ENCODE peak calls at places on chromosomes 3 and 15, in ten cellular contexts. One of them, this sample, is unnamed.

GRCh38 chr3:124315215-124316033 is 323.5 kb upstream of the ROPN1 start:
- DNase-seq in ACHN: peak; percentile 80
- DNase-seq in left ventricle myocardium inferior: no peak
- DNase-seq in Right ventricle myocardium superior: no peak
- DNase-seq in NCI-H69: no peak
- DNase-seq in IMR-90: peak; percentile 62
- DNase-seq in ELF-1: no peak
- DNase-seq in stimulated activated CD8-positive, alpha-beta memory T cell treated with anti-CD3 and anti-CD28 coated beads, Interleukin-4, amount 100 ng/mL, for 1 hour: no peak
- DNase-seq in activated gamma-delta T cell treated with anti-CD3 and anti-CD28 coated beads, Interleukin-2, amount 50 U/mL, for 16 hours: no peak
- DNase-seq in putamen: no peak
- DNase-seq in this sample: no peak

GRCh38 chr3:113110263-113110662 is 101.1 kb upstream of the BOC start:
- DNase-seq in ACHN: no peak
- DNase-seq in left ventricle myocardium inferior: no peak
- DNase-seq in Right ventricle myocardium superior: no peak
- DNase-seq in NCI-H69: peak; percentile 3
- DNase-seq in IMR-90: no peak
- DNase-seq in ELF-1: no peak
- DNase-seq in stimulated activated CD8-positive, alpha-beta memory T cell treated with anti-CD3 and anti-CD28 coated beads, Interleukin-4, amount 100 ng/mL, for 1 hour: no peak
- DNase-seq in activated gamma-delta T cell treated with anti-CD3 and anti-CD28 coated beads, Interleukin-2, amount 50 U/mL, for 16 hours: no peak
- DNase-seq in putamen: no peak
- DNase-seq in this sample: no peak

GRCh38 chr3:27428446-27428845 is 55.7 kb downstream of the SLC4A7 start:
- DNase-seq in ACHN: no peak
- DNase-seq in left ventricle myocardium inferior: no peak
- DNase-seq in Right ventricle myocardium superior: no peak
- DNase-seq in NCI-H69: no peak
- DNase-seq in IMR-90: peak; percentile 17
- DNase-seq in ELF-1: no peak
- DNase-seq in stimulated activated CD8-positive, alpha-beta memory T cell treated with anti-CD3 and anti-CD28 coated beads, Interleukin-4, amount 100 ng/mL, for 1 hour: no peak
- DNase-seq in activated gamma-delta T cell treated with anti-CD3 and anti-CD28 coated beads, Interleukin-2, amount 50 U/mL, for 16 hours: no peak
- DNase-seq in putamen: no peak
- DNase-seq in this sample: no peak

GRCh38 chr3:129336093-129336706 is 57.5 kb downstream of the HMCES start:
- DNase-seq in ACHN: no peak
- DNase-seq in left ventricle myocardium inferior: no peak
- DNase-seq in Right ventricle myocardium superior: no peak
- DNase-seq in NCI-H69: peak; percentile 36
- DNase-seq in IMR-90: no peak
- DNase-seq in ELF-1: no peak
- DNase-seq in stimulated activated CD8-positive, alpha-beta memory T cell treated with anti-CD3 and anti-CD28 coated beads, Interleukin-4, amount 100 ng/mL, for 1 hour: no peak
- DNase-seq in activated gamma-delta T cell treated with anti-CD3 and anti-CD28 coated beads, Interleukin-2, amount 50 U/mL, for 16 hours: no peak
- DNase-seq in putamen: no peak
- DNase-seq in this sample: no peak

GRCh38 chr3:102174312-102174712 is 260.5 kb upstream of the ZPLD1 start:
- DNase-seq in ACHN: peak; percentile 73
- DNase-seq in left ventricle myocardium inferior: no peak
- DNase-seq in Right ventricle myocardium superior: no peak
- DNase-seq in NCI-H69: no peak
- DNase-seq in IMR-90: peak; percentile 83
- DNase-seq in ELF-1: no peak
- DNase-seq in stimulated activated CD8-positive, alpha-beta memory T cell treated with anti-CD3 and anti-CD28 coated beads, Interleukin-4, amount 100 ng/mL, for 1 hour: no peak
- DNase-seq in activated gamma-delta T cell treated with anti-CD3 and anti-CD28 coated beads, Interleukin-2, amount 50 U/mL, for 16 hours: no peak
- DNase-seq in putamen: no peak
- DNase-seq in this sample: no peak

GRCh38 chr3:193357291-193357690 is 21.3 kb downstream of the ATP13A5 start:
- DNase-seq in ACHN: no peak
- DNase-seq in left ventricle myocardium inferior: no peak
- DNase-seq in Right ventricle myocardium superior: no peak
- DNase-seq in NCI-H69: no peak
- DNase-seq in IMR-90: no peak
- DNase-seq in ELF-1: no peak
- DNase-seq in stimulated activated CD8-positive, alpha-beta memory T cell treated with anti-CD3 and anti-CD28 coated beads, Interleukin-4, amount 100 ng/mL, for 1 hour: no peak
- DNase-seq in activated gamma-delta T cell treated with anti-CD3 and anti-CD28 coated beads, Interleukin-2, amount 50 U/mL, for 16 hours: no peak
- DNase-seq in putamen: no peak
- DNase-seq in this sample: no peak

GRCh38 chr3:180570238-180570637 is 31.7 kb upstream of the TTC14 start:
- DNase-seq in ACHN: no peak
- DNase-seq in left ventricle myocardium inferior: no peak
- DNase-seq in Right ventricle myocardium superior: no peak
- DNase-seq in NCI-H69: no peak
- DNase-seq in IMR-90: no peak
- DNase-seq in ELF-1: no peak
- DNase-seq in stimulated activated CD8-positive, alpha-beta memory T cell treated with anti-CD3 and anti-CD28 coated beads, Interleukin-4, amount 100 ng/mL, for 1 hour: no peak
- DNase-seq in activated gamma-delta T cell treated with anti-CD3 and anti-CD28 coated beads, Interleukin-2, amount 50 U/mL, for 16 hours: no peak
- DNase-seq in putamen: no peak
- DNase-seq in this sample: no peak

GRCh38 chr15:74633781-74634180 is 18.1 kb downstream of the CLK3 start:
- DNase-seq in ACHN: no peak
- DNase-seq in left ventricle myocardium inferior: no peak
- DNase-seq in Right ventricle myocardium superior: no peak
- DNase-seq in NCI-H69: no peak
- DNase-seq in IMR-90: no peak
- DNase-seq in ELF-1: no peak
- DNase-seq in stimulated activated CD8-positive, alpha-beta memory T cell treated with anti-CD3 and anti-CD28 coated beads, Interleukin-4, amount 100 ng/mL, for 1 hour: no peak
- DNase-seq in activated gamma-delta T cell treated with anti-CD3 and anti-CD28 coated beads, Interleukin-2, amount 50 U/mL, for 16 hours: no peak
- DNase-seq in putamen: no peak
- DNase-seq in this sample: no peak

GRCh38 chr15:46934851-46935250 is 782.5 kb upstream of the SEMA6D start:
- DNase-seq in ACHN: no peak
- DNase-seq in left ventricle myocardium inferior: no peak
- DNase-seq in Right ventricle myocardium superior: no peak
- DNase-seq in NCI-H69: no peak
- DNase-seq in IMR-90: no peak
- DNase-seq in ELF-1: no peak
- DNase-seq in stimulated activated CD8-positive, alpha-beta memory T cell treated with anti-CD3 and anti-CD28 coated beads, Interleukin-4, amount 100 ng/mL, for 1 hour: no peak
- DNase-seq in activated gamma-delta T cell treated with anti-CD3 and anti-CD28 coated beads, Interleukin-2, amount 50 U/mL, for 16 hours: no peak
- DNase-seq in putamen: no peak
- DNase-seq in this sample: no peak

GRCh38 chr15:69074843-69075224 is 60.3 kb downstream of the NOX5 start:
- DNase-seq in ACHN: no peak
- DNase-seq in left ventricle myocardium inferior: no peak
- DNase-seq in Right ventricle myocardium superior: no peak
- DNase-seq in NCI-H69: peak; percentile 76
- DNase-seq in IMR-90: no peak
- DNase-seq in ELF-1: peak; percentile 47
- DNase-seq in stimulated activated CD8-positive, alpha-beta memory T cell treated with anti-CD3 and anti-CD28 coated beads, Interleukin-4, amount 100 ng/mL, for 1 hour: no peak
- DNase-seq in activated gamma-delta T cell treated with anti-CD3 and anti-CD28 coated beads, Interleukin-2, amount 50 U/mL, for 16 hours: no peak
- DNase-seq in putamen: no peak
- DNase-seq in this sample: no peak

GRCh38 chr15:29089731-29090616 is 179.6 kb downstream of the NSMCE3 start:
- DNase-seq in ACHN: no peak
- DNase-seq in left ventricle myocardium inferior: no peak
- DNase-seq in Right ventricle myocardium superior: no peak
- DNase-seq in NCI-H69: peak; percentile 19
- DNase-seq in IMR-90: peak; percentile 45
- DNase-seq in ELF-1: no peak
- DNase-seq in stimulated activated CD8-positive, alpha-beta memory T cell treated with anti-CD3 and anti-CD28 coated beads, Interleukin-4, amount 100 ng/mL, for 1 hour: no peak
- DNase-seq in activated gamma-delta T cell treated with anti-CD3 and anti-CD28 coated beads, Interleukin-2, amount 50 U/mL, for 16 hours: peak; percentile 17
- DNase-seq in putamen: peak; percentile 58
- DNase-seq in this sample: no peak

GRCh38 chr3:74500257-74500656 is 114.2 kb downstream of the CNTN3 start:
- DNase-seq in ACHN: no peak
- DNase-seq in left ventricle myocardium inferior: no peak
- DNase-seq in Right ventricle myocardium superior: no peak
- DNase-seq in NCI-H69: no peak
- DNase-seq in IMR-90: peak; percentile 17
- DNase-seq in ELF-1: no peak
- DNase-seq in stimulated activated CD8-positive, alpha-beta memory T cell treated with anti-CD3 and anti-CD28 coated beads, Interleukin-4, amount 100 ng/mL, for 1 hour: no peak
- DNase-seq in activated gamma-delta T cell treated with anti-CD3 and anti-CD28 coated beads, Interleukin-2, amount 50 U/mL, for 16 hours: no peak
- DNase-seq in putamen: no peak
- DNase-seq in this sample: no peak

GRCh38 chr3:33004961-33005360 is 53.5 kb downstream of the CCR4 start:
- DNase-seq in ACHN: no peak
- DNase-seq in left ventricle myocardium inferior: no peak
- DNase-seq in Right ventricle myocardium superior: no peak
- DNase-seq in NCI-H69: no peak
- DNase-seq in IMR-90: no peak
- DNase-seq in ELF-1: no peak
- DNase-seq in stimulated activated CD8-positive, alpha-beta memory T cell treated with anti-CD3 and anti-CD28 coated beads, Interleukin-4, amount 100 ng/mL, for 1 hour: no peak
- DNase-seq in activated gamma-delta T cell treated with anti-CD3 and anti-CD28 coated beads, Interleukin-2, amount 50 U/mL, for 16 hours: no peak
- DNase-seq in putamen: no peak
- DNase-seq in this sample: no peak

GRCh38 chr3:37967252-37967881 is 23.2 kb upstream of the VILL start:
- DNase-seq in ACHN: peak; percentile 67
- DNase-seq in left ventricle myocardium inferior: peak; percentile 63
- DNase-seq in Right ventricle myocardium superior: peak; percentile 76
- DNase-seq in NCI-H69: peak; percentile 26
- DNase-seq in IMR-90: peak; percentile 65
- DNase-seq in ELF-1: peak; percentile 83
- DNase-seq in stimulated activated CD8-positive, alpha-beta memory T cell treated with anti-CD3 and anti-CD28 coated beads, Interleukin-4, amount 100 ng/mL, for 1 hour: peak; percentile 13
- DNase-seq in activated gamma-delta T cell treated with anti-CD3 and anti-CD28 coated beads, Interleukin-2, amount 50 U/mL, for 16 hours: peak; percentile 25
- DNase-seq in putamen: no peak
- DNase-seq in this sample: peak; percentile 39

GRCh38 chr3:66812126-66812525 is 186.0 kb upstream of the KBTBD8 start:
- DNase-seq in ACHN: no peak
- DNase-seq in left ventricle myocardium inferior: no peak
- DNase-seq in Right ventricle myocardium superior: no peak
- DNase-seq in NCI-H69: no peak
- DNase-seq in IMR-90: peak; percentile 69
- DNase-seq in ELF-1: no peak
- DNase-seq in stimulated activated CD8-positive, alpha-beta memory T cell treated with anti-CD3 and anti-CD28 coated beads, Interleukin-4, amount 100 ng/mL, for 1 hour: no peak
- DNase-seq in activated gamma-delta T cell treated with anti-CD3 and anti-CD28 coated beads, Interleukin-2, amount 50 U/mL, for 16 hours: no peak
- DNase-seq in putamen: no peak
- DNase-seq in this sample: no peak

GRCh38 chr15:43483306-43484128 is 9.4 kb downstream of the TP53BP1 start:
- DNase-seq in ACHN: peak; percentile 24
- DNase-seq in left ventricle myocardium inferior: no peak
- DNase-seq in Right ventricle myocardium superior: no peak
- DNase-seq in NCI-H69: peak; percentile 19
- DNase-seq in IMR-90: no peak
- DNase-seq in ELF-1: no peak
- DNase-seq in stimulated activated CD8-positive, alpha-beta memory T cell treated with anti-CD3 and anti-CD28 coated beads, Interleukin-4, amount 100 ng/mL, for 1 hour: no peak
- DNase-seq in activated gamma-delta T cell treated with anti-CD3 and anti-CD28 coated beads, Interleukin-2, amount 50 U/mL, for 16 hours: no peak
- DNase-seq in putamen: peak; percentile 13
- DNase-seq in this sample: no peak

GRCh38 chr3:85977615-85978338 is 1013.2 kb downstream of the VGLL3 start:
- DNase-seq in ACHN: no peak
- DNase-seq in left ventricle myocardium inferior: no peak
- DNase-seq in Right ventricle myocardium superior: no peak
- DNase-seq in NCI-H69: peak; percentile 39
- DNase-seq in IMR-90: no peak
- DNase-seq in ELF-1: no peak
- DNase-seq in stimulated activated CD8-positive, alpha-beta memory T cell treated with anti-CD3 and anti-CD28 coated beads, Interleukin-4, amount 100 ng/mL, for 1 hour: no peak
- DNase-seq in activated gamma-delta T cell treated with anti-CD3 and anti-CD28 coated beads, Interleukin-2, amount 50 U/mL, for 16 hours: no peak
- DNase-seq in putamen: peak; percentile 29
- DNase-seq in this sample: no peak

GRCh38 chr15:76012021-76012551 is at the start of gene NRG4:
- DNase-seq in ACHN: no peak
- DNase-seq in left ventricle myocardium inferior: no peak
- DNase-seq in Right ventricle myocardium superior: no peak
- DNase-seq in NCI-H69: peak; percentile 24
- DNase-seq in IMR-90: peak; percentile 6
- DNase-seq in ELF-1: no peak
- DNase-seq in stimulated activated CD8-positive, alpha-beta memory T cell treated with anti-CD3 and anti-CD28 coated beads, Interleukin-4, amount 100 ng/mL, for 1 hour: no peak
- DNase-seq in activated gamma-delta T cell treated with anti-CD3 and anti-CD28 coated beads, Interleukin-2, amount 50 U/mL, for 16 hours: no peak
- DNase-seq in putamen: no peak
- DNase-seq in this sample: no peak

GRCh38 chr3:173617490-173617889 is 219.9 kb downstream of the NLGN1 start:
- DNase-seq in ACHN: no peak
- DNase-seq in left ventricle myocardium inferior: peak; percentile 58
- DNase-seq in Right ventricle myocardium superior: peak; percentile 63
- DNase-seq in NCI-H69: peak; percentile 44
- DNase-seq in IMR-90: no peak
- DNase-seq in ELF-1: no peak
- DNase-seq in stimulated activated CD8-positive, alpha-beta memory T cell treated with anti-CD3 and anti-CD28 coated beads, Interleukin-4, amount 100 ng/mL, for 1 hour: no peak
- DNase-seq in activated gamma-delta T cell treated with anti-CD3 and anti-CD28 coated beads, Interleukin-2, amount 50 U/mL, for 16 hours: no peak
- DNase-seq in putamen: no peak
- DNase-seq in this sample: no peak

GRCh38 chr3:196518999-196519737 is 4.0 kb upstream of the SMCO1 start:
- DNase-seq in ACHN: peak; percentile 39
- DNase-seq in left ventricle myocardium inferior: peak; percentile 49
- DNase-seq in Right ventricle myocardium superior: peak; percentile 62
- DNase-seq in NCI-H69: peak; percentile 81
- DNase-seq in IMR-90: peak; percentile 73
- DNase-seq in ELF-1: peak; percentile 58
- DNase-seq in stimulated activated CD8-positive, alpha-beta memory T cell treated with anti-CD3 and anti-CD28 coated beads, Interleukin-4, amount 100 ng/mL, for 1 hour: peak; percentile 13
- DNase-seq in activated gamma-delta T cell treated with anti-CD3 and anti-CD28 coated beads, Interleukin-2, amount 50 U/mL, for 16 hours: peak; percentile 29
- DNase-seq in putamen: no peak
- DNase-seq in this sample: peak; percentile 11

This sample was measured in effector CD8-positive, alpha-beta T cell.